ENCODE peak calls at places on chromosome 16, in nine cellular contexts. M is smooth muscle cell of the brain vasculature; P is AG09309; C is hepatocyte; Z is stimulated activated CD4-positive, alpha-beta T cell treated with anti-CD3 and anti-CD28 coated beads, TNF-alpha, amount 100 ng/mL, for 4 hours; A is NCI-H1105; F is activated CD4-positive, alpha-beta T cell treated with anti-CD3 and anti-CD28 coated beads, Interleukin-2, amount 50 U/mL, for 1 hour; S is NCI-H1436; Q is ovary. E is an unnamed sample.

GRCh38 chr16:66740533-66740932 is 10.9 kb downstream of the DYNC1LI2 start:
- DNase-seq in M (no peak), P (no peak), C (peak; percentile 50), Z (no peak), A (no peak), F (no peak), S (no peak), Q (no peak), E (peak; percentile 26)

GRCh38 chr16:51150894-51151320 is at the start of gene SALL1:
- DNase-seq in M (no peak), P (no peak), C (no peak), Z (no peak), A (peak; percentile 44), F (no peak), S (no peak), Q (peak; percentile 45), E (no peak)

GRCh38 chr16:31083081-31083480 is 5.7 kb downstream of the PRSS53 start:
- DNase-seq in M (no peak), P (no peak), C (peak; percentile 3), Z (no peak), A (no peak), F (no peak), S (no peak), Q (no peak), E (no peak)

GRCh38 chr16:77603656-77604055 is 118.7 kb upstream of the NUDT7 start:
- DNase-seq in M (no peak), P (no peak), C (no peak), Z (no peak), A (no peak), F (no peak), S (no peak), Q (no peak), E (no peak)

GRCh38 chr16:64206877-64207276 is 915.0 kb downstream of the CDH11 start:
- DNase-seq in M (no peak), P (no peak), C (no peak), Z (no peak), A (no peak), F (no peak), S (no peak), Q (no peak), E (peak; percentile 11)

GRCh38 chr16:1758923-1759322 is 12.4 kb downstream of the NME3 start:
- DNase-seq in M (no peak), P (no peak), C (no peak), Z (no peak), A (no peak), F (no peak), S (no peak), Q (no peak), E (no peak)

GRCh38 chr16:73019456-73020362 is 28.2 kb downstream of the ZFHX3 start:
- DNase-seq in M (peak; percentile 33), P (no peak), C (peak; percentile 47), Z (no peak), A (no peak), F (no peak), S (no peak), Q (no peak), E (no peak)

GRCh38 chr16:1870365-1871082 is 1.4 kb downstream of the MEIOB start:
- DNase-seq in M (peak; percentile 12), P (peak; percentile 2), C (peak; percentile 28), Z (no peak), A (no peak), F (no peak), S (no peak), Q (no peak), E (no peak)

GRCh38 chr16:24580665-24581064 is 41.3 kb downstream of the RBBP6 start:
- DNase-seq in M (peak; percentile 13), P (peak; percentile 8), C (peak; percentile 6), Z (no peak), A (no peak), F (no peak), S (no peak), Q (no peak), E (no peak)

GRCh38 chr16:35506898-35507194 is 2047.4 kb downstream of the TP53TG3F start:
- DNase-seq in M (no peak), P (no peak), C (no peak), Z (no peak), A (no peak), F (no peak), S (no peak), Q (no peak), E (no peak)

GRCh38 chr16:4179763-4180260 is 62.1 kb downstream of the SRL start:
- DNase-seq in M (no peak), P (no peak), C (no peak), Z (no peak), A (no peak), F (no peak), S (no peak), Q (no peak), E (no peak)

GRCh38 chr16:57341441-57342303 is 16.9 kb upstream of the CCL22 start:
- DNase-seq in M (peak; percentile 59), P (peak; percentile 86), C (peak; percentile 74), Z (no peak), A (no peak), F (no peak), S (no peak), Q (no peak), E (no peak)